ENCODE peak calls at places on chromosome 17, in five cellular contexts. K is mucosa of descending colon, H is lower leg skin, E is brain microvascular endothelial cell, O is astrocyte of the spinal cord. V is an unnamed sample.

GRCh38 chr17:40538019-40538935 is 27.0 kb downstream of the CCR7 start:
- DNase-seq in K (peak), H (no peak), E (no peak), O (no peak), V (peak)

GRCh38 chr17:31581022-31581483 is 189.6 kb downstream of the RAB11FIP4 start:
- DNase-seq in K (peak), H (peak), E (peak), O (peak), V (peak)

GRCh38 chr17:66747561-66748275 is 87.2 kb upstream of the CACNG5 start:
- DNase-seq in K (no peak), H (peak), E (peak), O (peak), V (no peak)

GRCh38 chr17:83180996-83181481 is 101.6 kb downstream of the METRNL start:
- DNase-seq in K (no peak), H (peak), E (no peak), O (no peak), V (no peak)

GRCh38 chr17:40515491-40516041 is 14.1 kb upstream of the TNS4 start:
- DNase-seq in K (no peak), H (peak), E (no peak), O (no peak), V (no peak)

GRCh38 chr17:41223821-41224220 is 2.6 kb upstream of the KRTAP9-2 start:
- DNase-seq in K (no peak), H (no peak), E (no peak), O (no peak), V (no peak)

GRCh38 chr17:40072481-40073346 is 9.9 kb downstream of the THRA start:
- DNase-seq in K (peak), H (no peak), E (no peak), O (no peak), V (no peak)

GRCh38 chr17:69269174-69269998 is 40.8 kb upstream of the ABCA10 start:
- DNase-seq in K (no peak), H (no peak), E (peak), O (peak), V (no peak)

GRCh38 chr17:29590261-29590978 is 972 bp upstream of the GIT1 start:
- DNase-seq in K (peak), H (no peak), E (no peak), O (peak), V (peak)

GRCh38 chr17:40666366-40666765 is 1.4 kb upstream of the KRT222 start:
- DNase-seq in K (no peak), H (no peak), E (no peak), O (no peak), V (no peak)

GRCh38 chr17:69485901-69486643 is 71.6 kb downstream of the MAP2K6 start:
- DNase-seq in K (no peak), H (no peak), E (peak), O (peak), V (no peak)

GRCh38 chr17:20066253-20066652 is 57.1 kb downstream of the SPECC1 start:
- DNase-seq in K (no peak), H (no peak), E (peak), O (peak), V (no peak)

GRCh38 chr17:4854181-4854681 is 21.1 kb downstream of the MINK1 start:
- DNase-seq in K (no peak), H (no peak), E (no peak), O (no peak), V (no peak)

GRCh38 chr17:6435968-6436367 is 1.0 kb upstream of the AIPL1 start:
- DNase-seq in K (peak), H (no peak), E (peak), O (peak), V (peak)

GRCh38 chr17:320139-320538 is 32.5 kb downstream of the RPH3AL start:
- DNase-seq in K (peak), H (no peak), E (no peak), O (no peak), V (peak)

GRCh38 chr17:3026125-3026855 is 37.1 kb downstream of the OR1D5 start:
- DNase-seq in K (no peak), H (peak), E (no peak), O (no peak), V (peak)

GRCh38 chr17:80034654-80034976 is 1.1 kb downstream of the TBC1D16 start:
- DNase-seq in K (peak), H (no peak), E (no peak), O (no peak), V (no peak)
- H3K4me3 ChIP-seq in K (no peak), H (peak), E (peak), O (peak), V (peak)

DNA sequence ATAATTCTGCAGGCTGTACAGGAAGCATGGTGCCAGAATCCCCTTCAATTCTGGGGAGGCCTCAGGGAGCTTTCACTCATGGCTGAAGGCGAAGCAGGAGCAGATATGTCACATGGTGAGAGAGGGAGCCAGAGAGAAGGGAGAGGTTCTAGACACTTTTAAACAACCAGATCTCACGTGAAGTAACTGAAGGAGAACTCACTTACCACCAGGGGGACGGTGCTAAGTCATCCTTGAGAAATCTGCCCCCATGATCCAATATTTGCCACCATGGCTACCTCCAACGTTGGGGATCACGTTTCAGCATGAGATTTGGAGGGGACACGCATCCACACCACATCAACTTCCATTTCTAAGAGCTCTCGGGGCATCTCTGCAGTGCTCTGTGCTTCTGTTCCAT is 37.4 kb upstream of the GNA13 start:
- DNase-seq in K (no peak), H (no peak), E (no peak), O (no peak), V (no peak)
- TF ChIP-seq CTCF in K (no peak), H (no peak), E (peak), O (peak), V (no peak)

GRCh38 chr17:44556114-44556853 is 1.0 kb upstream of the FZD2 start:
- DNase-seq in K (no peak), H (no peak), E (no peak), O (peak), V (no peak)
- H3K4me3 ChIP-seq in K (no peak), H (peak), E (peak), O (peak), V (peak)

DNA sequence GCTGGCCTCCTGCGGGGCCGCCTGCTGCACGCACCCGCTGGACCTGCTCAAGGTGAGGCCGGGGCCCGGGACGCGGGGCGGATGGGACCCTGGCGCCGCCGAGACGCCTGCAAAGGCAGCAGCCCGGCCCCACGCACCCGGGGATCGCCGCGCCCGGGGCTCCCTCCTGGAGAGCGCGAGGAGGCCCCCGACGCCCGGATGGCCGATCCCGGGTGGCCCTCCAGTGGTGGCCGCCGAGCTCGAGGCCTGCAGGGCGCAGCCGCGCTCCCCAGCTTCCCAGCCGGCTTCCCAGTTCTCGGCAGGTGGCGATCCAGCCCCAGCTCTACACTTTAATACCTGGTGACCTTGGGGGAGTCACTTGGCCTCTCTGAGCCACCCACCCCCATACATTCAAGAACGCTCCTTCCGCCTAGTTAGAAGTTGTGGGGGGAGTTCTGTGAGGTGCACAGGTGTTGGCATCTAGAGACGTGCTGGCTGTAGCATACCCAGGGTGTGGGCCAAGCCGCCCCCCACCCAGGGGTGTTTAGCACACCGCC is 452 bp downstream of the SLC25A10 start:
- DNase-seq in K (no peak), H (no peak), E (no peak), O (no peak), V (no peak)
- TF ChIP-seq CTCF in K (no peak), H (no peak), E (peak), O (peak), V (no peak)

DNA sequence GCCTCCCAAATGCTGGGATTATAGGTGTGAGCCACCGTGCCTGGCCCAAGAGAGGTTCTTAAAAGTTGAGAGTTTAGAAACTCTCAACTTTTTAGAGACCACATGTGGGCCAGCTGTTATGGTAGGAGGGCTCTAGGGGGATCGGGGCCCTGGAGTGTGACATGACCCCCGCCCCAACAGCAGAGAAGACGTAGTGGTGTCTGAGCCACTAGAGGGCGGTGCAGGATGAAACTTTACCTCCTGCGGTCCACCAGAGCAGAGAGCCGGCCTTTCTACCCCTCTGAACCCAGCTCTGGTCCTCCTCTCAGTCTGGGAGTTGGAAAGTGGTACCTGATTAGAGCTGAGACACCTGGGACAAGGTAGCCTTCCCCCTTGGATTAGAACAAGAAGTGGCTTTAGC is 7.4 kb downstream of the CDK5RAP3 start:
- DNase-seq in K (no peak), H (no peak), E (peak), O (peak), V (no peak)
- H3K4me3 ChIP-seq in K (no peak), H (no peak), E (no peak), O (no peak), V (no peak)

GRCh38 chr17:9370464-9370863 is 205.2 kb downstream of the STX8 start:
- DNase-seq in K (no peak), H (no peak), E (peak), O (no peak), V (no peak)
- TF ChIP-seq CTCF in K (no peak), H (no peak), E (no peak), O (no peak), V (no peak)

GRCh38 chr17:78313735-78314648 is 45.9 kb downstream of the SOCS3 start:
- DNase-seq in K (peak), H (peak), E (peak), O (peak), V (peak)
- H3K4me3 ChIP-seq in K (no peak), H (no peak), E (peak), O (no peak), V (peak)

GRCh38 chr17:58753026-58753425 is 2.6 kb upstream of the PPM1E start:
- DNase-seq in K (no peak), H (no peak), E (no peak), O (no peak), V (no peak)

GRCh38 chr17:58756246-58757161 is 850 bp downstream of the PPM1E start:
- DNase-seq in K (no peak), H (no peak), E (no peak), O (no peak), V (no peak)

GRCh38 chr17:58755269-58755576 is 431 bp upstream of the PPM1E start:
- DNase-seq in K (no peak), H (no peak), E (no peak), O (no peak), V (no peak)

GRCh38 chr17:58757162-58757613 is 1.5 kb downstream of the PPM1E start:
- DNase-seq in K (no peak), H (no peak), E (no peak), O (no peak), V (no peak)

DNA sequence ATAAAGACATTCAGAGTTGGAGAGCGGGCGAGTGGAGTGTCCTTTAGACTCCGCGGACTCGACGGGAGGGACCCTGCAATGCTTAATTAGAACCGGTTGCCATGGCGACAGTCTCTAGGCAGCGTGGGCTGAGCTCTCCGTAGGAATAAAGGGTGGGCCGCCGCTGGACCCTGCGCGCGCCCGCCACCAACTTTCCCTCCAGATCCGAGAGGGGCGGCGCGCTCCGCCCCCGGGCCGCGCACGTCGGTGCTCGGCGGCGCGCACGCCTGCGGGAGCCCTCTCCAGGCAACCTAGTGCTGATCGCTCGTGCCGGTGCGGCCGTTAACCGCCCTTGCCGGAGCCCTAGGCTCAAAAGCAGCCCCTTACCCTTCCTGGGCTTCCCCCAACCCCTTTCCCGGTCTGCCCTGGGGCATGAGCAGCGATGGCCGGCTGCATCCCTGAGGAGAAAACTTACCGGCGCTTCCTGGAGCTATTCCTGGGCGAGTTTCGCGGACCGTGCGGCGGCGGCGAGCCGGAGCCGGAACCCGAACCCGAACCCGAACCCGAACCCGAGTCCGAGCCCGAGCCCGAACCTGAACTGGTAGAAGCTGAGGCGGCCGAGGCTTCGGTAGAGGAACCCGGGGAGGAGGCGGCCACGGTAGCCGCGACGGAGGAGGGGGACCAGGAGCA is at the start of gene PPM1E:
- DNase-seq in K (peak), H (no peak), E (peak), O (peak), V (peak)
- TF ChIP-seq CTCF in K (no peak), H (no peak), E (no peak), O (no peak), V (no peak)

DNA sequence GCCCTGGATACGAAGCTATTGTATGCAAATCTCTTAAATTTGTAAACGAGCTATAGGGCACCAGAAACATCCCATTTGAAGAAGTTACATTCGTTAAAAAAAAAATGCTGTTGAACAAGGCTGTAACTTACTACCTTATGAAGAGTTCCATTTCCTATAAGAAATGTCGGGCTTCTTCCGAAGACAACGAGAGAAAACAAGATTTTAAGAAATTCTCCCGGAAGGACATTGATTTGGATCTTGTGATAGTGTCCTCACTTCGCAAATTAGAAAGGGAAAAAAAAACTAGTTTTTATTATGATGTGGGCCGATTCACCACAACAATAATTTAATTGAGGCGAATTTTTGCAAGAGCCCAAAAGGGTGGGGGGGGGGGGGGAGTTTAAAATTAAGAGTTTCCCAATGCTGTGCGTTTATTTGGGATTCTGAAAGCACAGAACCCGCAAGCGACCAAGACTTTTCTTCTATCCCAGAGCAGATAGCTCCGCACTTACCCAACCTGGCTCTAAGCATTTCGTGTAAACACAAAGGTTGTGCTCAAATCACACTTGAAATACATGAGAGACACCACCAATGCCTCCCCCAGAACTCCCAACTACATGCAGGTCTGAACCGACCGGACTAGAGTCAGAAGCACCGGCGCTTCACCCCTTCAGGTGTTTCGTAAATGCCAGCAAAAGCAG is 1.4 kb upstream of the SOX9 start:
- DNase-seq in K (no peak), H (no peak), E (no peak), O (peak), V (no peak)
- H3K4me3 ChIP-seq in K (no peak), H (no peak), E (peak), O (peak), V (peak)

GRCh38 chr17:73643012-73643845 is 1.0 kb downstream of the SDK2 start:
- DNase-seq in K (peak), H (no peak), E (no peak), O (no peak), V (no peak)
- TF ChIP-seq CTCF in K (no peak), H (no peak), E (no peak), O (peak), V (no peak)